ENCODE peak calls at places on chromosomes 1 and 21, in ten cellular contexts. One of them, this sample, is unnamed.
A peak's percentile ranks its signal among the peaks of the same experiment; 100 is the strongest.

GRCh38 chr1:109786531-109787021 is 22.9 kb upstream of the EPS8L3 start:
- DNase-seq in K562: no peak
- DNase-seq in HCT116: no peak
- DNase-seq in GM23248: peak; percentile 34
- DNase-seq in fibroblast of lung: no peak
- DNase-seq in CD8-positive, alpha-beta memory T cell: no peak
- DNase-seq in keratinocyte: no peak
- DNase-seq in left ventricle myocardium inferior: peak; percentile 7
- DNase-seq in neuronal stem cell: no peak
- DNase-seq in ovary: peak; percentile 31
- DNase-seq in this sample: no peak

GRCh38 chr1:27940297-27940696 is 5.5 kb downstream of the SMPDL3B start:
- DNase-seq in K562: peak; percentile 80
- DNase-seq in HCT116: no peak
- DNase-seq in GM23248: peak; percentile 42
- DNase-seq in fibroblast of lung: peak; percentile 10
- DNase-seq in CD8-positive, alpha-beta memory T cell: peak; percentile 67
- DNase-seq in keratinocyte: no peak
- DNase-seq in left ventricle myocardium inferior: peak; percentile 44
- DNase-seq in neuronal stem cell: no peak
- DNase-seq in ovary: no peak
- DNase-seq in this sample: no peak

GRCh38 chr1:161199506-161200119 is 759 bp upstream of the ADAMTS4 start:
- DNase-seq in K562: no peak
- DNase-seq in HCT116: no peak
- DNase-seq in GM23248: no peak
- DNase-seq in fibroblast of lung: no peak
- DNase-seq in CD8-positive, alpha-beta memory T cell: no peak
- DNase-seq in keratinocyte: no peak
- DNase-seq in left ventricle myocardium inferior: no peak
- DNase-seq in neuronal stem cell: no peak
- DNase-seq in ovary: peak; percentile 56
- DNase-seq in this sample: no peak

GRCh38 chr1:73901656-73902276 is 296.2 kb downstream of the LRRIQ3 start:
- DNase-seq in K562: no peak
- DNase-seq in HCT116: no peak
- DNase-seq in GM23248: no peak
- DNase-seq in fibroblast of lung: no peak
- DNase-seq in CD8-positive, alpha-beta memory T cell: no peak
- DNase-seq in keratinocyte: no peak
- DNase-seq in left ventricle myocardium inferior: no peak
- DNase-seq in neuronal stem cell: no peak
- DNase-seq in ovary: no peak
- DNase-seq in this sample: no peak

GRCh38 chr1:109980324-109981127 is 4.0 kb upstream of the AHCYL1 start:
- DNase-seq in K562: no peak
- DNase-seq in HCT116: peak; percentile 26
- DNase-seq in GM23248: no peak
- DNase-seq in fibroblast of lung: no peak
- DNase-seq in CD8-positive, alpha-beta memory T cell: no peak
- DNase-seq in keratinocyte: no peak
- DNase-seq in left ventricle myocardium inferior: no peak
- DNase-seq in neuronal stem cell: no peak
- DNase-seq in ovary: peak; percentile 39
- DNase-seq in this sample: no peak

GRCh38 chr1:93695411-93696005 is 13.9 kb upstream of the BCAR3 start:
- DNase-seq in K562: no peak
- DNase-seq in HCT116: no peak
- DNase-seq in GM23248: no peak
- DNase-seq in fibroblast of lung: no peak
- DNase-seq in CD8-positive, alpha-beta memory T cell: no peak
- DNase-seq in keratinocyte: no peak
- DNase-seq in left ventricle myocardium inferior: no peak
- DNase-seq in neuronal stem cell: no peak
- DNase-seq in ovary: no peak
- DNase-seq in this sample: no peak

GRCh38 chr1:13623021-13623637 is 39.5 kb downstream of the PDPN start:
- DNase-seq in K562: no peak
- DNase-seq in HCT116: no peak
- DNase-seq in GM23248: no peak
- DNase-seq in fibroblast of lung: no peak
- DNase-seq in CD8-positive, alpha-beta memory T cell: no peak
- DNase-seq in keratinocyte: no peak
- DNase-seq in left ventricle myocardium inferior: no peak
- DNase-seq in neuronal stem cell: no peak
- DNase-seq in ovary: no peak
- DNase-seq in this sample: no peak

GRCh38 chr1:22527555-22528296 is 35.6 kb upstream of the EPHA8 start:
- DNase-seq in K562: no peak
- DNase-seq in HCT116: no peak
- DNase-seq in GM23248: peak; percentile 10
- DNase-seq in fibroblast of lung: no peak
- DNase-seq in CD8-positive, alpha-beta memory T cell: no peak
- DNase-seq in keratinocyte: no peak
- DNase-seq in left ventricle myocardium inferior: no peak
- DNase-seq in neuronal stem cell: peak; percentile 15
- DNase-seq in ovary: no peak
- DNase-seq in this sample: no peak

GRCh38 chr21:38691626-38692025 is 114.1 kb upstream of the ETS2 start:
- DNase-seq in K562: no peak
- DNase-seq in HCT116: no peak
- DNase-seq in GM23248: no peak
- DNase-seq in fibroblast of lung: no peak
- DNase-seq in CD8-positive, alpha-beta memory T cell: no peak
- DNase-seq in keratinocyte: no peak
- DNase-seq in left ventricle myocardium inferior: no peak
- DNase-seq in neuronal stem cell: no peak
- DNase-seq in ovary: no peak
- DNase-seq in this sample: no peak
- H3K27me3 ChIP-seq in K562: no peaks in the 10 kb centered on the region
- H3K27me3 ChIP-seq in HCT116: no peaks in the 10 kb centered on the region
- H3K27me3 ChIP-seq in GM23248: peaks cover 36% of the 10 kb centered on the region
- H3K27me3 ChIP-seq in fibroblast of lung: peaks cover 15% of the 10 kb centered on the region
- H3K27me3 ChIP-seq in CD8-positive, alpha-beta memory T cell: no peaks in the 10 kb centered on the region
- H3K27me3 ChIP-seq in keratinocyte: no peaks in the 10 kb centered on the region
- H3K27me3 ChIP-seq in left ventricle myocardium inferior: peaks cover 10% of the 10 kb centered on the region
- H3K27me3 ChIP-seq in neuronal stem cell: no peaks in the 10 kb centered on the region
- H3K27me3 ChIP-seq in ovary: no peaks in the 10 kb centered on the region
- H3K27me3 ChIP-seq in this sample: peaks cover 27% of the 10 kb centered on the region

DNA sequence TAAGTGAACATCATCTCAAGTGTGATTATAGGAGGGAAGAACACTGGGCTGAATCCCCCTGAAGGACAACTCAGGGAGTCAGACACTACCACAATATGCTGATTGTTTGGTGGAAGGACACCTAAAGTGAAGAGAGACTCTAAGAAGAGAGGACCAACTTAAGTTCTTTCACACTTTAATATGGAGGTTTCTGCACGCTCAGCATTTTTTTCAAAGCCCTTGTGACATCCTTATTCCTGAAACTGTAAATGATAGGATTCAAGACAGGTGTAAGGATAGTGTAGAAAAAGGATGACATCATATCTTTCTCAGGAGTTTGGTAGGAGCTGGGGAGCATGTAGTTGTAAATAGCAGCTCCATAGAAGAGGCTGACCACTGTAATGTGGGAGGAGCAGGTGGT is 4.8 kb downstream of the OR2T10 start:
- DNase-seq in K562: no peak
- DNase-seq in HCT116: no peak
- DNase-seq in GM23248: no peak
- DNase-seq in fibroblast of lung: no peak
- DNase-seq in CD8-positive, alpha-beta memory T cell: no peak
- DNase-seq in keratinocyte: no peak
- DNase-seq in left ventricle myocardium inferior: no peak
- DNase-seq in neuronal stem cell: no peak
- DNase-seq in ovary: no peak
- DNase-seq in this sample: no peak
- H3K9me3 ChIP-seq in K562: no peaks in the 10 kb centered on the region
- H3K9me3 ChIP-seq in HCT116: no peaks in the 10 kb centered on the region
- H3K9me3 ChIP-seq in GM23248: no peaks in the 10 kb centered on the region
- H3K9me3 ChIP-seq in fibroblast of lung: no peaks in the 10 kb centered on the region
- H3K9me3 ChIP-seq in CD8-positive, alpha-beta memory T cell: no peaks in the 10 kb centered on the region
- H3K9me3 ChIP-seq in keratinocyte: no peaks in the 10 kb centered on the region
- H3K9me3 ChIP-seq in left ventricle myocardium inferior: no peaks in the 10 kb centered on the region
- H3K9me3 ChIP-seq in neuronal stem cell: no peaks in the 10 kb centered on the region
- H3K9me3 ChIP-seq in ovary: no peaks in the 10 kb centered on the region
- H3K9me3 ChIP-seq in this sample: peaks cover 6% of the 10 kb centered on the region

GRCh38 chr1:201455098-201455497 is 13.9 kb downstream of the PHLDA3 start:
- DNase-seq in K562: no peak
- DNase-seq in HCT116: no peak
- DNase-seq in GM23248: no peak
- DNase-seq in fibroblast of lung: no peak
- DNase-seq in CD8-positive, alpha-beta memory T cell: no peak
- DNase-seq in keratinocyte: no peak
- DNase-seq in left ventricle myocardium inferior: no peak
- DNase-seq in neuronal stem cell: no peak
- DNase-seq in ovary: no peak
- DNase-seq in this sample: no peak
- H3K4me3 ChIP-seq in K562: no peak overlapping the region
- H3K4me3 ChIP-seq in HCT116: no peak overlapping the region
- H3K4me3 ChIP-seq in GM23248: no peak overlapping the region
- H3K4me3 ChIP-seq in fibroblast of lung: no peak overlapping the region
- H3K4me3 ChIP-seq in CD8-positive, alpha-beta memory T cell: no peak overlapping the region
- H3K4me3 ChIP-seq in keratinocyte: no peak overlapping the region
- H3K4me3 ChIP-seq in left ventricle myocardium inferior: no peak overlapping the region
- H3K4me3 ChIP-seq in neuronal stem cell: no peak overlapping the region
- H3K4me3 ChIP-seq in ovary: no peak overlapping the region
- H3K4me3 ChIP-seq in this sample: no peak overlapping the region

GRCh38 chr1:168734946-168735345 is 5.9 kb upstream of the DPT start:
- DNase-seq in K562: no peak
- DNase-seq in HCT116: no peak
- DNase-seq in GM23248: no peak
- DNase-seq in fibroblast of lung: no peak
- DNase-seq in CD8-positive, alpha-beta memory T cell: no peak
- DNase-seq in keratinocyte: no peak
- DNase-seq in left ventricle myocardium inferior: no peak
- DNase-seq in neuronal stem cell: no peak
- DNase-seq in ovary: no peak
- DNase-seq in this sample: no peak

GRCh38 chr1:168731244-168731643 is 2.2 kb upstream of the DPT start:
- DNase-seq in K562: no peak
- DNase-seq in HCT116: no peak
- DNase-seq in GM23248: no peak
- DNase-seq in fibroblast of lung: no peak
- DNase-seq in CD8-positive, alpha-beta memory T cell: no peak
- DNase-seq in keratinocyte: no peak
- DNase-seq in left ventricle myocardium inferior: no peak
- DNase-seq in neuronal stem cell: no peak
- DNase-seq in ovary: no peak
- DNase-seq in this sample: no peak

GRCh38 chr1:168733241-168733640 is 4.2 kb upstream of the DPT start:
- DNase-seq in K562: no peak
- DNase-seq in HCT116: no peak
- DNase-seq in GM23248: no peak
- DNase-seq in fibroblast of lung: no peak
- DNase-seq in CD8-positive, alpha-beta memory T cell: no peak
- DNase-seq in keratinocyte: no peak
- DNase-seq in left ventricle myocardium inferior: no peak
- DNase-seq in neuronal stem cell: no peak
- DNase-seq in ovary: no peak
- DNase-seq in this sample: no peak

GRCh38 chr1:168734271-168734670 is 5.3 kb upstream of the DPT start:
- DNase-seq in K562: no peak
- DNase-seq in HCT116: no peak
- DNase-seq in GM23248: no peak
- DNase-seq in fibroblast of lung: no peak
- DNase-seq in CD8-positive, alpha-beta memory T cell: no peak
- DNase-seq in keratinocyte: no peak
- DNase-seq in left ventricle myocardium inferior: peak; percentile 48
- DNase-seq in neuronal stem cell: no peak
- DNase-seq in ovary: peak; percentile 44
- DNase-seq in this sample: no peak

DNA sequence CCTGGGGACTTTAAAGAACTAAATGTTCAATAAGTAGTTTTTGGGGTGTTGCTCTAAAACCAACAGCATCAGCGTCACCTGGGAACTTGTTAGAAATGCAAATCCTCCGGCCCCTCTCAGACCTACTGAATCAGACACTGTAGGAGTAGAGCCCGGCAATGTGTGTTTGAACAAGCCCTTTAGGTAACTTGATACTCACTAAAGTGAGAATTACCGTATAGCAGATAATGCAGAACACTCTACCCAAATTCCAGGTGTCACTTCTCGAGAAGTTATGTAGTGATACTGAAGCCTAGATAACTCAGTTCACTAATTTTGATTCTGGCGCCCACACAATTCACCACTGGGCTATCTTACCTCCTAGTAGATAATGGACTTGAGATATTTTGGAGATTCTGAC is 3.7 kb upstream of the DPT start:
- DNase-seq in K562: no peak
- DNase-seq in HCT116: no peak
- DNase-seq in GM23248: no peak
- DNase-seq in fibroblast of lung: no peak
- DNase-seq in CD8-positive, alpha-beta memory T cell: no peak
- DNase-seq in keratinocyte: no peak
- DNase-seq in left ventricle myocardium inferior: no peak
- DNase-seq in neuronal stem cell: no peak
- DNase-seq in ovary: no peak
- DNase-seq in this sample: no peak
- H3K27me3 ChIP-seq in K562: peaks cover 9% of the 10 kb centered on the region
- H3K27me3 ChIP-seq in HCT116: no peaks in the 10 kb centered on the region
- H3K27me3 ChIP-seq in GM23248: peaks cover 7% of the 10 kb centered on the region
- H3K27me3 ChIP-seq in fibroblast of lung: no peaks in the 10 kb centered on the region
- H3K27me3 ChIP-seq in CD8-positive, alpha-beta memory T cell: no peaks in the 10 kb centered on the region
- H3K27me3 ChIP-seq in keratinocyte: no peaks in the 10 kb centered on the region
- H3K27me3 ChIP-seq in left ventricle myocardium inferior: no peaks in the 10 kb centered on the region
- H3K27me3 ChIP-seq in neuronal stem cell: no peaks in the 10 kb centered on the region
- H3K27me3 ChIP-seq in ovary: no peaks in the 10 kb centered on the region
- H3K27me3 ChIP-seq in this sample: no peaks in the 10 kb centered on the region

GRCh38 chr21:38228115-38228514 is 28.7 kb upstream of the KCNJ15 start:
- DNase-seq in K562: no peak
- DNase-seq in HCT116: no peak
- DNase-seq in GM23248: no peak
- DNase-seq in fibroblast of lung: no peak
- DNase-seq in CD8-positive, alpha-beta memory T cell: no peak
- DNase-seq in keratinocyte: no peak
- DNase-seq in left ventricle myocardium inferior: no peak
- DNase-seq in neuronal stem cell: no peak
- DNase-seq in ovary: no peak
- DNase-seq in this sample: no peak
- H3K9me3 ChIP-seq in K562: peaks cover 9% of the 10 kb centered on the region
- H3K9me3 ChIP-seq in HCT116: peaks cover 43% of the 10 kb centered on the region
- H3K9me3 ChIP-seq in GM23248: peaks cover 13% of the 10 kb centered on the region
- H3K9me3 ChIP-seq in fibroblast of lung: no peaks in the 10 kb centered on the region
- H3K9me3 ChIP-seq in CD8-positive, alpha-beta memory T cell: peaks cover 27% of the 10 kb centered on the region
- H3K9me3 ChIP-seq in keratinocyte: peaks cover 18% of the 10 kb centered on the region
- H3K9me3 ChIP-seq in left ventricle myocardium inferior: peaks cover 94% of the 10 kb centered on the region
- H3K9me3 ChIP-seq in neuronal stem cell: peaks cover 9% of the 10 kb centered on the region
- H3K9me3 ChIP-seq in ovary: no peaks in the 10 kb centered on the region
- H3K9me3 ChIP-seq in this sample: peaks cover 37% of the 10 kb centered on the region

DNA sequence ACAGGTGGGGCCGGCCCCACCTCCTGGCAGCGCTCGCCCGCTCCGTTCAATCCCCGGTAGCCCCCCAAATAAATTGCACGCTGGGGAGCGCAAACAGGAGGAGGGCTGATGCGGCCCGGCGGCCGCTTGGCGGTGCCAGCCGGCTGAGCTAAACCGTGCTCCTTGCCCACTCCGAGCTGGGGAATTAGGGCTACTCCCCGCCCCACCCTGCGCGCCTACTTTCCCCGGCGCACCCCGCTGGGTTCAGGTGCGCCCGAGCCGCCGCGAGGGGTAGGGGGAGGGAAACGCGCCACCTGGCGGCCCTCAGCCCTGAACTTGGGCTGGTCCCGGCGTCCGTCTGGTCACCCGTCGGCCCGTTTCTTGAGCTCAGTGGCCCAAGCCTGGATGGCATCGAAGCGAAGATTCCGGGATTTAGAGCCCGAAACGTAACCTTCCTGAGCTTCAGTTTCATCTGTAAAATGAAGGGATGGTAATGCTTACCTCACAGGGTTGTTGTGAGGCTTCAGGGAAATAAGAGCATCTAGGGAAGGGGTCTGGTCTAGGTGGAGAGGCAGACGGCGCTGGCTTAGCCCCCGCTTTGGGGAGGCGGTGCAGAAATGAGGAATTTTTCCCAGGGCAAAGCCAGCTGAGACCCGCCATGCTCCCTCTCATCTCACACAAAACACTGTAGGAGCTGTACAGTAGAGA is 547 bp upstream of the MYCL start:
- DNase-seq in K562: peak; percentile 85
- DNase-seq in HCT116: peak; percentile 70
- DNase-seq in GM23248: peak; percentile 60
- DNase-seq in fibroblast of lung: peak; percentile 32
- DNase-seq in CD8-positive, alpha-beta memory T cell: peak; percentile 62
- DNase-seq in keratinocyte: no peak
- DNase-seq in left ventricle myocardium inferior: peak; percentile 63
- DNase-seq in neuronal stem cell: no peak
- DNase-seq in ovary: peak; percentile 66
- DNase-seq in this sample: no peak
- H3K4me3 ChIP-seq in K562: peak overlapping the region; percentile 80
- H3K4me3 ChIP-seq in HCT116: peak overlapping the region; percentile 76
- H3K4me3 ChIP-seq in GM23248: peak overlapping the region; percentile 77
- H3K4me3 ChIP-seq in fibroblast of lung: peak overlapping the region; percentile 52
- H3K4me3 ChIP-seq in CD8-positive, alpha-beta memory T cell: peak overlapping the region; percentile 61
- H3K4me3 ChIP-seq in keratinocyte: peak overlapping the region; percentile 76
- H3K4me3 ChIP-seq in left ventricle myocardium inferior: peak overlapping the region; percentile 76
- H3K4me3 ChIP-seq in neuronal stem cell: peak overlapping the region; percentile 93
- H3K4me3 ChIP-seq in ovary: peak overlapping the region; percentile 32
- H3K4me3 ChIP-seq in this sample: peak overlapping the region; percentile 66